ENCODE peak calls at places on chromosomes 4 and X, in six cellular contexts. Z, M, C, L, A and H are unnamed samples.

GRCh38 chr4:125262079-125262478 is 52.7 kb upstream of the FAT4 start:
- DNase-seq in L (no peak), C (no peak), Z (no peak), M (no peak), A (no peak), H (no peak)

GRCh38 chrX:1448793-1449580 is 3.7 kb downstream of the ASMTL start:
- DNase-seq in Z (peak), L (no peak), C (peak), M (no peak), A (no peak), H (no peak)

GRCh38 chrX:12751887-12752286 is 39.3 kb upstream of the PRPS2 start:
- DNase-seq in A (no peak), Z (no peak), C (no peak), M (no peak), L (no peak), H (no peak)

GRCh38 chr4:2469192-2469984 is 482 bp downstream of the RNF4 start:
- DNase-seq in Z (peak), C (peak), M (peak), L (peak), A (no peak), H (no peak)

GRCh38 chrX:72569786-72570185 is 2.9 kb downstream of the HDAC8 start:
- DNase-seq in A (peak), Z (no peak), L (peak), C (no peak), M (no peak), H (peak)

GRCh38 chr4:2936773-2937145 is 26.4 kb downstream of the NOP14 start:
- DNase-seq in C (no peak), M (peak), Z (no peak), L (peak), A (no peak), H (peak)

GRCh38 chr4:26028793-26029511 is 114.9 kb downstream of the SMIM20 start:
- DNase-seq in C (peak), Z (peak), M (peak), A (no peak), L (peak), H (peak)

GRCh38 chr4:1851575-1852415 is 4.2 kb downstream of the LETM1 start:
- DNase-seq in C (peak), Z (no peak), L (peak), M (peak), A (no peak), H (no peak)

GRCh38 chr4:110612631-110613269 is 10.1 kb downstream of the PITX2 start:
- DNase-seq in L (no peak), C (no peak), M (no peak), A (no peak), Z (no peak), H (no peak)

GRCh38 chr4:92825785-92826184 is 522.0 kb downstream of the GRID2 start:
- DNase-seq in M (no peak), Z (no peak), L (no peak), C (no peak), A (no peak), H (no peak)

GRCh38 chrX:132092439-132093065 is 35.3 kb downstream of the FRMD7 start:
- DNase-seq in L (peak), M (no peak), Z (peak), A (peak), C (peak), H (peak)

GRCh38 chr4:152937535-152938236 is 1.6 kb downstream of the FHDC1 start:
- DNase-seq in C (peak), Z (peak), M (no peak), L (peak), A (no peak), H (no peak)

GRCh38 chr4:173528378-173529321 is 1.4 kb downstream of the HAND2 start:
- DNase-seq in M (no peak), L (peak), A (no peak), C (peak), Z (no peak), H (peak)

GRCh38 chrX:31036895-31037294 is 34.9 kb downstream of the FTHL17 start:
- DNase-seq in Z (peak), A (peak), C (peak), M (peak), L (peak), H (peak)

GRCh38 chrX:38192007-38192625 is 28.6 kb downstream of the SRPX start:
- DNase-seq in Z (no peak), C (peak), M (no peak), L (peak), A (no peak), H (no peak)

GRCh38 chrX:130228871-130229270 is 39.8 kb downstream of the ZNF280C start:
- DNase-seq in A (no peak), M (no peak), Z (no peak), L (no peak), C (no peak), H (no peak)

GRCh38 chr4:187071896-187072295 is 348.2 kb upstream of the FAT1 start:
- DNase-seq in L (no peak), Z (no peak), C (no peak), M (no peak), A (no peak), H (no peak)

GRCh38 chr4:76605099-76605563 is 170.1 kb downstream of the SHROOM3 start:
- DNase-seq in A (no peak), L (peak), C (no peak), Z (no peak), M (no peak), H (no peak)

GRCh38 chr4:145909773-145910172 is 28.9 kb downstream of the ZNF827 start:
- DNase-seq in C (peak), M (no peak), Z (no peak), A (no peak), L (no peak), H (no peak)

GRCh38 chrX:48753708-48754107 is 7.8 kb upstream of the GLOD5 start:
- DNase-seq in Z (no peak), C (no peak), L (no peak), M (no peak), A (no peak), H (no peak)

GRCh38 chr4:8271821-8272220 is 2.3 kb downstream of the HTRA3 start:
- DNase-seq in L (no peak), M (no peak), A (no peak), C (no peak), Z (no peak), H (no peak)

GRCh38 chr4:184288451-184289178 is 70.9 kb upstream of the ENPP6 start:
- DNase-seq in A (no peak), L (no peak), Z (no peak), M (no peak), C (no peak), H (no peak)
- H3K4me3 ChIP-seq in A (no peak), L (no peak), Z (no peak), M (no peak), C (no peak), H (no peak)

DNA sequence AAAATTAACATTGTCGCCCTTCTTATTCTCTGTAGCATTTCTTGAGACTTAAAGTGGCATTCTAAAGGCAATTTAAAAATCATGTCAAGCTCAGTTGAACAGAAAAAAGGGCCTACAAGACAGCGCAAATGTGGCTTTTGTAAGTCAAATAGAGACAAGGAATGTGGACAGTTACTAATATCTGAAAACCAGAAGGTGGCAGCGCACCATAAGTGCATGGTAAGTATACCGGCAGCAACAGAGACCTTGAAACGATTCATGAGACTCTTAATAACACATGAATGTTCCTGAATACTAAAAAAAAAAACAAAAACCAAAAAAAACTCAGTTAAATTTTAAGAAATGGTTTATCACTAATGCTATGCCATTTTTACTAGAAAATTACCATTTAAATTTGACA is 82.4 kb upstream of the HPRT1 start:
- DNase-seq in Z (no peak), L (peak), A (no peak), C (no peak), M (no peak), H (peak)
- TF ChIP-seq CTCF in Z (peak), L (peak), A (peak), C (peak), M (no peak), H (peak)

GRCh38 chr4:138659041-138659565 is 356.5 kb upstream of the NOCT start:
- DNase-seq in M (no peak), A (no peak), C (no peak), L (no peak), Z (no peak), H (no peak)
- H3K4me3 ChIP-seq in M (no peak), A (no peak), C (no peak), L (no peak), Z (no peak), H (no peak)

DNA sequence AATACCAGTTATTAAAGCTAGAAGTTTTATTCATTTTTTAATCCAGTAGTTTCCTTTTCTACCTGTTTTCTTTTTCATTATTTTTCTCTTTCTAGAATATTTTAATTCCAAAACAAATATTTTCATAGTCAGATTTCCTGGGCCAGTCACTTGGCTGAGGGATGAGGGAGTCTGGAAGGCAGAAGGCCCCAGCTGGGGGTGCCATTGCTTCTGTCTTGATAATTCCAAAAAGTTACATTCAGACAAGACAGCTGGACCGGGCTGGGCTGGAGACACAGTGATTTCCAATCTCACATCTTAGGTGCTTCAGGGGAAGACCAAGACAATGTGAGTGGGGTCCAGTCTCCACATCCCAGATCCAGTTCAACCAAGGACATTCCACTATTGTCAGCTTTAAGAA is 263.5 kb downstream of the TMA16 start:
- DNase-seq in L (no peak), M (no peak), A (no peak), C (no peak), Z (no peak), H (no peak)
- TF ChIP-seq CTCF in L (no peak), M (no peak), A (no peak), C (no peak), Z (no peak), H (no peak)

GRCh38 chr4:10095296-10095991 is 21.2 kb downstream of the WDR1 start:
- DNase-seq in Z (no peak), A (no peak), C (no peak), L (no peak), M (no peak), H (no peak)

GRCh38 chr4:10094841-10095240 is 21.8 kb downstream of the WDR1 start:
- DNase-seq in A (no peak), L (no peak), C (no peak), Z (no peak), M (peak), H (no peak)

GRCh38 chr4:10092481-10093272 is 23.9 kb downstream of the WDR1 start:
- DNase-seq in Z (peak), C (peak), M (peak), L (no peak), A (no peak), H (peak)

GRCh38 chr4:10093273-10093621 is 23.4 kb downstream of the WDR1 start:
- DNase-seq in M (peak), L (no peak), A (no peak), Z (no peak), C (no peak), H (no peak)

DNA sequence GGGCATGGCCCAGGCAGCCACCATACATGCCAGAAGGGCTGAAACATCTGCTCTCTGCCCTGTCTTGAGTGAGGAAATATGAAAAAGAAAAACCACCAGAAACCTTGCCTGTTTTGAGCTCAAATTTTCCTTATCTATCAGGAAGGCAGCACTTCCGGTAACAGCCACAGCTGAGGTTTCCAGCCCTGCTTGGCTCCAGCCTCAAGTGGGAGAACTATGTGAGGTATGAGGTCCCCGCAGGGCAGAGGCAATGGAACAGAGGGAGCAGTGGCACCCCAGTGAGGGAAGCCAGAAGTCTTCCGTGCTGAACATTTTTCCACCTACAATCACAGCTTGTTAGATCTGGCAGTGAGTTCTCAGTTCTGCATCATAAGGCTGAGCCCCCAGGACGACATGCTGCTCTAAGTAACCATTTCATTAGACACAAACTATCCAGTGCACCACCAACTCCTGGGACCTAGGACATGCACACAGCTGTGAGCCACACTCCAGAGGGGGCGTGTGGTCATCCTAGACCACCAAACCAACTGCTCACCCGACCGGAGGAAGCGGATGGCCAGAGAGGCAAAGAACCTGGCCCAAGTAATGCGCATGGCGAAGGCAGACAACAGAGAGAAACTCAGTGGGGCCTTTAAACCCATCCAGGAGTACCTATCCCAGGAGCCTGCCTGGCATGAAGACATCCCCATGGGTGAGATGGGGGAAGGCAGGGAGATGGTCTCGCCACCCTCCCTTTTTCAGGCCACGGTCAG is 22.6 kb downstream of the WDR1 start:
- DNase-seq in L (peak), C (peak), M (peak), Z (peak), A (peak), H (peak)
- H3K4me3 ChIP-seq in L (no peak), C (no peak), M (no peak), Z (no peak), A (no peak), H (no peak)

GRCh38 chrX:106415276-106415895 is 196.4 kb upstream of the RADX start:
- DNase-seq in C (no peak), A (no peak), M (no peak), L (peak), Z (no peak), H (peak)
- TF ChIP-seq CTCF in C (peak), A (peak), M (peak), L (peak), Z (peak), H (peak)